ENCODE peak calls at places on chromosomes 3 and 15, in seven cellular contexts. E is gastrocnemius medialis; Y is T-cell; D is upper lobe of right lung; W is K562; T is effector memory CD8-positive, alpha-beta T cell; L is HCT116. B is an unnamed sample.

GRCh38 chr3:170469151-170470062 is 50.7 kb downstream of the CLDN11 start:
- ATAC-seq in T (no peak), D (no peak), L (no peak), Y (no peak), W (no peak), E (no peak), B (peak)

GRCh38 chr3:12798559-12799179 is 2.2 kb downstream of the CAND2 start:
- ATAC-seq in Y (no peak), E (peak), D (peak), T (no peak), W (no peak), L (no peak), B (no peak)

GRCh38 chr3:122189357-122189756 is 5.9 kb downstream of the CASR start:
- ATAC-seq in Y (no peak), T (no peak), W (no peak), E (no peak), D (no peak), L (no peak), B (no peak)

GRCh38 chr3:72346526-72346926 is 501.7 kb downstream of the SHQ1 start:
- ATAC-seq in T (no peak), W (no peak), L (no peak), Y (peak), E (peak), D (no peak), B (peak)

GRCh38 chr3:18103591-18103990 is 321.5 kb downstream of the SATB1 start:
- ATAC-seq in W (no peak), Y (no peak), E (no peak), L (no peak), D (no peak), T (no peak), B (no peak)

GRCh38 chr3:71694358-71694999 is 30.7 kb downstream of the EIF4E3 start:
- ATAC-seq in D (peak), E (no peak), W (no peak), L (no peak), T (no peak), Y (no peak), B (peak)

GRCh38 chr3:76495216-76495615 is 544.7 kb upstream of the ROBO2 start:
- ATAC-seq in Y (no peak), D (no peak), T (no peak), E (no peak), L (no peak), W (no peak), B (no peak)

GRCh38 chr3:22617372-22617771 is 585.8 kb upstream of the UBE2E2 start:
- ATAC-seq in T (no peak), D (no peak), Y (no peak), E (no peak), W (no peak), L (no peak), B (no peak)

GRCh38 chr3:14016900-14017475 is 107.7 kb downstream of the CHCHD4 start:
- ATAC-seq in D (no peak), Y (no peak), L (peak), E (no peak), T (no peak), W (peak), B (no peak)

GRCh38 chr3:188553569-188553968 is 399.6 kb downstream of the LPP start:
- ATAC-seq in E (peak), L (no peak), D (no peak), W (no peak), T (peak), Y (peak), B (peak)

GRCh38 chr3:129352045-129352444 is 73.4 kb downstream of the HMCES start:
- ATAC-seq in T (no peak), D (no peak), E (no peak), L (peak), Y (no peak), W (peak), B (peak)

GRCh38 chr15:101188517-101189340 is 63.1 kb downstream of the CHSY1 start:
- ATAC-seq in D (no peak), L (no peak), E (no peak), W (no peak), T (no peak), Y (no peak), B (peak)

GRCh38 chr3:105424412-105425152 is 57.9 kb downstream of the ALCAM start:
- ATAC-seq in L (no peak), E (no peak), Y (no peak), D (no peak), W (no peak), T (no peak), B (no peak)

GRCh38 chr3:116164039-116164438 is 281.2 kb downstream of the LSAMP start:
- ATAC-seq in Y (no peak), T (no peak), L (no peak), E (no peak), D (no peak), W (no peak), B (no peak)

GRCh38 chr3:9878700-9879099 is 1.4 kb downstream of the CIDEC start:
- ATAC-seq in L (peak), D (no peak), Y (no peak), W (peak), E (peak), T (no peak), B (no peak)

GRCh38 chr15:98745179-98745578 is 96.8 kb downstream of the IGF1R start:
- ATAC-seq in Y (no peak), E (no peak), L (peak), D (no peak), T (no peak), W (no peak), B (no peak)

GRCh38 chr3:11692251-11692813 is 48.6 kb upstream of the VGLL4 start:
- ATAC-seq in E (no peak), T (no peak), W (no peak), L (no peak), Y (no peak), D (no peak), B (peak)

GRCh38 chr3:31546152-31546551 is 13.4 kb downstream of the STT3B start:
- ATAC-seq in D (peak), Y (no peak), L (no peak), E (no peak), W (no peak), T (no peak), B (no peak)

GRCh38 chr3:170740726-170741591 is 129.0 kb downstream of the RPL22L1 start:
- ATAC-seq in W (peak), D (peak), E (peak), Y (no peak), L (peak), T (no peak), B (peak)

GRCh38 chr3:196623350-196623749 is 16.1 kb upstream of the NRROS start:
- ATAC-seq in D (peak), L (no peak), T (no peak), W (no peak), E (peak), Y (no peak), B (no peak)

GRCh38 chr3:178960918-178961317 is 110.7 kb downstream of the ZMAT3 start:
- ATAC-seq in W (no peak), Y (no peak), D (no peak), T (no peak), L (no peak), E (no peak), B (no peak)

GRCh38 chr3:151919030-151919328 is 45.5 kb downstream of the SUCNR1 start:
- ATAC-seq in E (no peak), D (no peak), T (no peak), L (no peak), W (no peak), Y (no peak), B (no peak)

GRCh38 chr3:189304465-189305341 is 132.9 kb downstream of the TPRG1 start:
- ATAC-seq in L (peak), D (peak), T (no peak), W (no peak), E (no peak), Y (peak), B (no peak)

GRCh38 chr3:186117521-186118111 is 8.7 kb upstream of the ETV5 start:
- ATAC-seq in D (peak), T (no peak), W (no peak), Y (no peak), E (no peak), L (no peak), B (no peak)

GRCh38 chr15:60729850-60730458 is 251.0 kb upstream of the ICE2 start:
- ATAC-seq in E (no peak), D (no peak), W (no peak), L (no peak), Y (no peak), T (no peak), B (no peak)

GRCh38 chr3:157479464-157480243 is 23.6 kb downstream of the VEPH1 start:
- ATAC-seq in L (no peak), W (no peak), E (no peak), Y (no peak), D (no peak), T (no peak), B (no peak)

GRCh38 chr15:36898522-36899126 is 201.7 kb downstream of the MEIS2 start:
- ATAC-seq in T (no peak), L (no peak), Y (no peak), E (no peak), D (no peak), W (no peak), B (no peak)

GRCh38 chr15:57298204-57298603 is 78.1 kb upstream of the CGNL1 start:
- ATAC-seq in T (no peak), D (no peak), W (no peak), Y (no peak), E (no peak), L (no peak), B (no peak)

GRCh38 chr3:11423868-11424267 is 151.7 kb downstream of the ATG7 start:
- ATAC-seq in T (no peak), Y (no peak), W (no peak), E (no peak), L (no peak), D (no peak), B (no peak)

GRCh38 chr3:115146032-115146417 is 1.1 kb downstream of the ZBTB20 start:
- ATAC-seq in E (peak), W (peak), Y (no peak), D (peak), T (peak), L (no peak), B (peak)

GRCh38 chr3:28949580-28949979 is 331.3 kb upstream of the RBMS3 start:
- ATAC-seq in D (peak), E (no peak), Y (no peak), W (no peak), L (no peak), T (no peak), B (no peak)

GRCh38 chr3:171140246-171140645 is 113.7 kb upstream of the SLC2A2 start:
- ATAC-seq in T (no peak), W (no peak), D (no peak), E (no peak), Y (no peak), L (no peak), B (no peak)

GRCh38 chr3:10744098-10744465 is 71.9 kb upstream of the SLC6A11 start:
- ATAC-seq in E (no peak), W (peak), D (no peak), Y (no peak), T (no peak), L (peak), B (peak)

GRCh38 chr15:72464251-72464650 is 9.9 kb upstream of the ARIH1 start:
- ATAC-seq in T (no peak), D (no peak), W (no peak), E (no peak), L (no peak), Y (no peak), B (no peak)

GRCh38 chr15:59170295-59170881 is 36.3 kb upstream of the LDHAL6B start:
- ATAC-seq in Y (no peak), L (no peak), T (no peak), W (no peak), D (no peak), E (peak), B (peak)